ENCODE peak calls at places on chromosomes 16 and 17, in six cellular contexts. A is HepG2, U is prostate gland, O is breast epithelium, W is transverse colon, H is sigmoid colon. C is an unnamed sample. For H3K4me1, the result is how much of the 10 kb centered on the place peaks cover.

GRCh38 chr17:15649861-15650391 is 30.4 kb upstream of the FBXW10B start:
- DNase-seq in A (no peak), U (no peak), O (peak), W (peak), H (peak), C (peak)

GRCh38 chr17:4208228-4208627 is 55.6 kb downstream of the ANKFY1 start:
- DNase-seq in A (no peak), U (no peak), O (no peak), W (no peak), H (no peak), C (no peak)

GRCh38 chr16:3131755-3132377 is 3.0 kb upstream of the ZNF213 start:
- DNase-seq in A (peak), U (no peak), O (no peak), W (peak), H (no peak), C (no peak)

GRCh38 chr16:88532434-88533241 is 37.6 kb upstream of the ZC3H18 start:
- DNase-seq in A (no peak), U (no peak), O (no peak), W (no peak), H (no peak), C (no peak)

GRCh38 chr16:14298374-14299122 is 227.4 kb downstream of the MRTFB start:
- DNase-seq in A (no peak), U (no peak), O (no peak), W (no peak), H (no peak), C (peak)

GRCh38 chr17:2949469-2950044 is 113.8 kb downstream of the OR1D5 start:
- DNase-seq in A (no peak), U (no peak), O (peak), W (peak), H (no peak), C (no peak)

GRCh38 chr17:33284022-33284421 is 9.1 kb downstream of the ASIC2 start:
- DNase-seq in A (peak), U (peak), O (no peak), W (peak), H (peak), C (peak)

GRCh38 chr17:81511550-81511799 is 1.1 kb downstream of the ACTG1 start:
- DNase-seq in A (no peak), U (no peak), O (no peak), W (no peak), H (no peak), C (no peak)

GRCh38 chr17:19569785-19570496 is 36.3 kb downstream of the SLC47A1 start:
- DNase-seq in A (no peak), U (no peak), O (no peak), W (peak), H (peak), C (no peak)

GRCh38 chr17:71163121-71163812 is 957.6 kb upstream of the SOX9 start:
- DNase-seq in A (no peak), U (peak), O (no peak), W (no peak), H (no peak), C (no peak)

GRCh38 chr17:76202516-76202915 is 37.8 kb downstream of the RNF157 start:
- DNase-seq in A (no peak), U (no peak), O (no peak), W (no peak), H (no peak), C (no peak)

GRCh38 chr17:58605986-58606385 is 85.9 kb downstream of the TEX14 start:
- DNase-seq in A (no peak), U (no peak), O (no peak), W (no peak), H (no peak), C (no peak)

GRCh38 chr16:3645504-3646347 is 8.8 kb upstream of the DNASE1 start:
- DNase-seq in A (no peak), U (no peak), O (peak), W (no peak), H (peak), C (no peak)

GRCh38 chr17:35568561-35568960 is 7.9 kb upstream of the SLFN14 start:
- DNase-seq in A (peak), U (no peak), O (no peak), W (peak), H (no peak), C (peak)

GRCh38 chr16:87284183-87284582 is 33.0 kb downstream of the C16orf95 start:
- DNase-seq in A (no peak), U (no peak), O (no peak), W (no peak), H (no peak), C (no peak)

GRCh38 chr17:1367351-1367745 is 32.7 kb downstream of the YWHAE start:
- DNase-seq in A (no peak), U (no peak), O (no peak), W (no peak), H (no peak), C (no peak)

GRCh38 chr17:82520041-82520910 is 744 bp downstream of the FOXK2 start:
- DNase-seq in A (no peak), U (no peak), O (no peak), W (no peak), H (peak), C (peak)

GRCh38 chr16:11407047-11407982 is 62.1 kb downstream of the RMI2 start:
- DNase-seq in A (peak), U (peak), O (peak), W (peak), H (peak), C (peak)

GRCh38 chr16:49108611-49109010 is 173.0 kb downstream of the CBLN1 start:
- DNase-seq in A (no peak), U (no peak), O (no peak), W (no peak), H (no peak), C (no peak)

GRCh38 chr17:75412455-75413317 is 7.2 kb upstream of the GRB2 start:
- DNase-seq in A (peak), U (peak), O (peak), W (peak), H (peak), C (peak)

GRCh38 chr16:50114357-50115129 is 38.6 kb upstream of the TENT4B start:
- DNase-seq in A (no peak), U (no peak), O (no peak), W (no peak), H (no peak), C (no peak)

GRCh38 chr17:30256756-30257506 is 21.4 kb upstream of the SLC6A4 start:
- DNase-seq in A (no peak), U (no peak), O (no peak), W (no peak), H (no peak), C (no peak)

GRCh38 chr17:36808181-36808661 is 129.1 kb upstream of the LHX1 start:
- DNase-seq in A (no peak), U (no peak), O (no peak), W (no peak), H (no peak), C (no peak)

GRCh38 chr17:64223931-64224657 is 39.0 kb downstream of the TEX2 start:
- DNase-seq in A (no peak), U (no peak), O (no peak), W (no peak), H (no peak), C (no peak)

GRCh38 chr16:130533-131173 is 7.8 kb downstream of the NPRL3 start:
- DNase-seq in A (no peak), U (no peak), O (no peak), W (no peak), H (no peak), C (no peak)

GRCh38 chr17:4006745-4007211 is 42.5 kb upstream of the ATP2A3 start:
- DNase-seq in A (no peak), U (no peak), O (no peak), W (no peak), H (no peak), C (no peak)

GRCh38 chr16:58197314-58198012 is 443 bp downstream of the CSNK2A2 start:
- DNase-seq in A (no peak), U (no peak), O (no peak), W (no peak), H (no peak), C (peak)

GRCh38 chr17:40559954-40560591 is 5.2 kb downstream of the CCR7 start:
- DNase-seq in A (peak), U (peak), O (peak), W (peak), H (peak), C (peak)

GRCh38 chr16:74623214-74623842 is 16.4 kb upstream of the GLG1 start:
- DNase-seq in A (peak), U (no peak), O (no peak), W (no peak), H (no peak), C (no peak)

GRCh38 chr17:69466905-69467630 is 52.6 kb downstream of the MAP2K6 start:
- DNase-seq in A (peak), U (no peak), O (no peak), W (no peak), H (no peak), C (no peak)

GRCh38 chr16:89141884-89142267 is 29.7 kb upstream of the CDH15 start:
- DNase-seq in A (no peak), U (no peak), O (no peak), W (no peak), H (no peak), C (peak)

GRCh38 chr17:2370211-2370589 is 30.7 kb downstream of the MNT start:
- DNase-seq in A (no peak), U (no peak), O (no peak), W (no peak), H (no peak), C (peak)

GRCh38 chr16:65392831-65393565 is 271.1 kb upstream of the CDH11 start:
- DNase-seq in A (no peak), U (no peak), O (no peak), W (no peak), H (no peak), C (no peak)

GRCh38 chr17:40724656-40725055 is 21.1 kb upstream of the KRT24 start:
- DNase-seq in A (no peak), U (no peak), O (no peak), W (no peak), H (no peak), C (no peak)

GRCh38 chr17:27573971-27574525 is 56.9 kb upstream of the LGALS9 start:
- DNase-seq in A (no peak), U (no peak), O (no peak), W (no peak), H (no peak), C (no peak)

GRCh38 chr17:48611681-48612455 is 1.1 kb upstream of the HOXB7 start:
- DNase-seq in A (no peak), U (no peak), O (no peak), W (peak), H (no peak), C (peak)

GRCh38 chr16:30937692-30938091 is 11.2 kb upstream of the ORAI3 start:
- DNase-seq in A (no peak), U (no peak), O (no peak), W (no peak), H (no peak), C (no peak)

GRCh38 chr16:30946671-30947532 is 2.0 kb upstream of the ORAI3 start:
- DNase-seq in A (no peak), U (no peak), O (no peak), W (no peak), H (no peak), C (peak)

GRCh38 chr16:30944352-30944751 is 4.5 kb upstream of the ORAI3 start:
- DNase-seq in A (no peak), U (no peak), O (no peak), W (no peak), H (no peak), C (no peak)

GRCh38 chr16:30942421-30942796 is 6.5 kb upstream of the ORAI3 start:
- DNase-seq in A (no peak), U (no peak), O (no peak), W (no peak), H (no peak), C (no peak)

GRCh38 chr16:30941600-30942420 is 7.1 kb upstream of the ORAI3 start:
- DNase-seq in A (peak), U (peak), O (peak), W (peak), H (peak), C (peak)
- TF ChIP-seq POLR2AphosphoS5 in A (peak), U (peak), O (no peak), W (no peak), H (no peak), C (no peak)

GRCh38 chr16:29813644-29814562 is 1.9 kb downstream of the PRRT2 start:
- DNase-seq in A (no peak), U (no peak), O (no peak), W (no peak), H (no peak), C (peak)

GRCh38 chr16:29814592-29814991 is 1.4 kb upstream of the PAGR1 start:
- DNase-seq in A (no peak), U (no peak), O (no peak), W (no peak), H (no peak), C (no peak)

GRCh38 chr16:29811896-29812665 is at the start of gene PRRT2:
- DNase-seq in A (no peak), U (peak), O (no peak), W (peak), H (peak), C (peak)

GRCh38 chr16:29811170-29811895 is 660 bp upstream of the PRRT2 start:
- DNase-seq in A (peak), U (peak), O (peak), W (peak), H (peak), C (peak)

DNA sequence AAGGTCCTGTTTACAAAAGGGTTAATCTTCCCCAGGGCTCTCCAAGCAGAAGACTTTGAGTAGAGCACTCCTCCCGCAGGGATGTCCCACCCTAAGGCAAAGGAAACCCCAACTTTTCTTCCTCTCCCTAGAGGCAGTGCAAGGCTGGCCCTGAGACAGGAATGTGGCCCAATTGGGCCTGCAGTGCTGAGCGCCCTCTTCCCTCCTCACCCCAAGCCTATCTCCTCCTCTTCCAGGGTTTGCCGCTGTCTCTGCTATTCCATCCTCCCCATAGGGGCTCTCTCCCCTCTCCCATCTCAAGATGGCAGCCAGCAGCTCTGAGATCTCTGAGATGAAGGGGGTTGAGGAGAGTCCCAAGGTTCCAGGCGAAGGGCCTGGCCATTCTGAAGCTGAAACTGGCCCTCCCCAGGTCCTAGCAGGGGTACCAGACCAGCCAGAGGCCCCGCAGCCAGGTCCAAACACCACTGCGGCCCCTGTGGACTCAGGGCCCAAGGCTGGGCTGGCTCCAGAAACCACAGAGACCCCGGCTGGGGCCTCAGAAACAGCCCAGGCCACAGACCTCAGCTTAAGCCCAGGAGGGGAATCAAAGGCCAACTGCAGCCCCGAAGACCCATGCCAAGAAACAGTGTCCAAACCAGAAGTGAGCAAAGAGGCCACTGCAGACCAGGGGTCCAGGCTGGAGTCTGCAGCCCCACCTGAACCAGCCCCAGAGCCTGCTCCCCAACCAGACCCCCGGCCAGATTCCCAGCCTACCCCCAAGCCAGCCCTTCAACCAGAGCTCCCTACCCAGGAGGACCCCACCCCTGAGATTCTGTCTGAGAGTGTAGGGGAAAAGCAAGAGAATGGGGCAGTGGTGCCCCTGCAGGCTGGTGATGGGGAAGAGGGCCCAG is 1.0 kb downstream of the PRRT2 start:
- DNase-seq in A (no peak), U (no peak), O (no peak), W (no peak), H (no peak), C (no peak)
- H3K4me1 ChIP-seq in A (half or more), U (under half), O (under half), W (half or more), H (half or more), C (half or more)

DNA sequence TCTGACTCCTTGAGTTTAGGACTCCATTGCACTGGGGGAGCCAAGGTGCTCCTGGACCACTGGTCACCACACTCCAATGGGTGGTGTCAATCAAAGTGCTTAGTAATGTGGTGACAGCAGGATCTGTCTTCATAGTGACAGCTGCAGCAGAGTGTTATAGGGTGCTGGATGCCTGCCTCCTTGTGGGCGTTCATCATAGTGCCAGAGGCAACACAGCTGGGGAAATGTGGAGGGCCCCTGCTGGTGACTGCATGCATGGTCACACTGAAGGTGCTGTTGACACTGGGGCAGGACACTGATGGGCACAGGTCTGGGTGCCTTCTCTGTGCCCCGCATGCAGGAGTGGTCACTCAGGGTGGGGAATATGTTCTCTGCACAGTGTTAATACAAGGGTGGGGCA is 177.5 kb upstream of the CDH8 start:
- DNase-seq in A (peak), U (no peak), O (no peak), W (no peak), H (no peak), C (no peak)
- TF ChIP-seq POLR2A in A (no peak), U (no peak), O (no peak), W (no peak), H (no peak), C (no peak)

DNA sequence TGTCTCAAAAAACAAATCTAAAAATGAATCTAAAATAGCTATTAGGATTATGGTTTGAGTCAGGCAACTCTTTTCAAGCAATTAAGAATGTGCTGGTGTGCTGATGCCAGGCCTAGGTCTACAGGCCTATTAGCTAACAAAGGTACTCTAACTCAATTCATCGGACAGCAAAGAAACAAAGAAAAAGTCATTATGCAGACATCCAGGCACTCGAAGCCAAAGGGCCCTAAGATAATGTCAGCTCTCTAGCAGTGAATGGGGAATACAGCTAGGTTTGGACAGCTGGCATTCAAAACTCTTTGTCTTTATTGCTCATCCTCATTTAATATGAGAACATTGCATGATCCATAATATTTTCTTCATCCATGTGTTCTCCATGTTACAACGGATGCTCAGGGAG is 108.5 kb downstream of the TMEM114 start:
- DNase-seq in A (no peak), U (no peak), O (no peak), W (no peak), H (no peak), C (no peak)
- TF ChIP-seq POLR2AphosphoS5 in A (no peak), U (no peak), O (no peak), W (no peak), H (no peak), C (no peak)

C was measured in upper lobe of left lung.